ENCODE peak calls at places on chromosomes 11 and 22, in ten cellular contexts. One of them, this sample, is unnamed.

GRCh38 chr11:59185412-59185811 is 13.5 kb downstream of the DTX4 start:
- DNase-seq in heart right ventricle: no peak
- DNase-seq in prostate gland: no peak
- DNase-seq in DND-41: no peak
- DNase-seq in IMR-90: no peak
- DNase-seq in lung: no peak
- DNase-seq in kidney: no peak
- DNase-seq in mesenchymal stem cell: no peak
- DNase-seq in Peyer's patch: no peak
- DNase-seq in upper lobe of right lung: no peak
- DNase-seq in this sample: no peak

GRCh38 chr11:127195791-127196190 is 195.2 kb upstream of the KIRREL3 start:
- DNase-seq in upper lobe of right lung: no peak
- DNase-seq in lung: no peak
- DNase-seq in mesenchymal stem cell: no peak
- DNase-seq in Peyer's patch: no peak
- DNase-seq in heart right ventricle: no peak
- DNase-seq in kidney: no peak
- DNase-seq in DND-41: no peak
- DNase-seq in IMR-90: no peak
- DNase-seq in prostate gland: no peak
- DNase-seq in this sample: no peak

GRCh38 chr11:134039726-134040385 is 29.0 kb upstream of the JAM3 start:
- DNase-seq in DND-41: no peak
- DNase-seq in Peyer's patch: no peak
- DNase-seq in heart right ventricle: no peak
- DNase-seq in IMR-90: no peak
- DNase-seq in lung: no peak
- DNase-seq in upper lobe of right lung: no peak
- DNase-seq in mesenchymal stem cell: no peak
- DNase-seq in kidney: no peak
- DNase-seq in prostate gland: no peak
- DNase-seq in this sample: no peak

GRCh38 chr22:33903012-33903411 is 17.3 kb downstream of the LARGE1 start:
- DNase-seq in upper lobe of right lung: no peak
- DNase-seq in kidney: no peak
- DNase-seq in DND-41: no peak
- DNase-seq in Peyer's patch: no peak
- DNase-seq in heart right ventricle: no peak
- DNase-seq in IMR-90: no peak
- DNase-seq in mesenchymal stem cell: no peak
- DNase-seq in prostate gland: no peak
- DNase-seq in lung: no peak
- DNase-seq in this sample: no peak

GRCh38 chr11:18703001-18703763 is 4.6 kb downstream of the TMEM86A start:
- DNase-seq in heart right ventricle: peak; percentile 49
- DNase-seq in DND-41: no peak
- DNase-seq in kidney: no peak
- DNase-seq in mesenchymal stem cell: no peak
- DNase-seq in Peyer's patch: no peak
- DNase-seq in lung: no peak
- DNase-seq in prostate gland: no peak
- DNase-seq in IMR-90: no peak
- DNase-seq in upper lobe of right lung: no peak
- DNase-seq in this sample: no peak

GRCh38 chr11:76209956-76210885 is 3.9 kb upstream of the WNT11 start:
- DNase-seq in kidney: peak; percentile 91
- DNase-seq in IMR-90: peak; percentile 74
- DNase-seq in heart right ventricle: peak; percentile 79
- DNase-seq in prostate gland: peak; percentile 51
- DNase-seq in Peyer's patch: peak; percentile 69
- DNase-seq in mesenchymal stem cell: peak; percentile 69
- DNase-seq in lung: no peak
- DNase-seq in DND-41: no peak
- DNase-seq in upper lobe of right lung: peak; percentile 82
- DNase-seq in this sample: peak; percentile 72

GRCh38 chr11:87301785-87302540 is 264.2 kb downstream of the TMEM135 start:
- DNase-seq in IMR-90: peak; percentile 17
- DNase-seq in mesenchymal stem cell: no peak
- DNase-seq in DND-41: no peak
- DNase-seq in kidney: no peak
- DNase-seq in lung: no peak
- DNase-seq in Peyer's patch: no peak
- DNase-seq in upper lobe of right lung: no peak
- DNase-seq in heart right ventricle: no peak
- DNase-seq in prostate gland: no peak
- DNase-seq in this sample: no peak

GRCh38 chr11:94417386-94417987 is 16.3 kb upstream of the GPR83 start:
- DNase-seq in lung: no peak
- DNase-seq in Peyer's patch: no peak
- DNase-seq in heart right ventricle: no peak
- DNase-seq in prostate gland: no peak
- DNase-seq in DND-41: no peak
- DNase-seq in kidney: no peak
- DNase-seq in mesenchymal stem cell: peak; percentile 45
- DNase-seq in IMR-90: peak; percentile 59
- DNase-seq in upper lobe of right lung: no peak
- DNase-seq in this sample: no peak

GRCh38 chr11:111634981-111635705 is 32.9 kb downstream of the SIK2 start:
- DNase-seq in DND-41: no peak
- DNase-seq in heart right ventricle: no peak
- DNase-seq in prostate gland: no peak
- DNase-seq in lung: no peak
- DNase-seq in IMR-90: peak; percentile 66
- DNase-seq in kidney: no peak
- DNase-seq in Peyer's patch: no peak
- DNase-seq in upper lobe of right lung: no peak
- DNase-seq in mesenchymal stem cell: no peak
- DNase-seq in this sample: no peak

GRCh38 chr11:2325719-2326118 is 23.9 kb downstream of the TSPAN32 start:
- DNase-seq in Peyer's patch: no peak
- DNase-seq in DND-41: no peak
- DNase-seq in mesenchymal stem cell: no peak
- DNase-seq in upper lobe of right lung: peak; percentile 59
- DNase-seq in IMR-90: peak; percentile 35
- DNase-seq in prostate gland: peak; percentile 89
- DNase-seq in lung: no peak
- DNase-seq in heart right ventricle: no peak
- DNase-seq in kidney: no peak
- DNase-seq in this sample: peak; percentile 67

GRCh38 chr22:50157976-50158375 is 12.6 kb upstream of the PANX2 start:
- DNase-seq in Peyer's patch: peak; percentile 79
- DNase-seq in kidney: peak; percentile 90
- DNase-seq in prostate gland: peak; percentile 89
- DNase-seq in DND-41: no peak
- DNase-seq in heart right ventricle: no peak
- DNase-seq in upper lobe of right lung: peak; percentile 87
- DNase-seq in lung: peak; percentile 73
- DNase-seq in IMR-90: no peak
- DNase-seq in mesenchymal stem cell: no peak
- DNase-seq in this sample: no peak

GRCh38 chr11:69443968-69444364 is 37.5 kb upstream of the LINC01488 start:
- DNase-seq in Peyer's patch: no peak
- DNase-seq in IMR-90: peak; percentile 58
- DNase-seq in DND-41: no peak
- DNase-seq in kidney: no peak
- DNase-seq in heart right ventricle: no peak
- DNase-seq in lung: no peak
- DNase-seq in upper lobe of right lung: no peak
- DNase-seq in mesenchymal stem cell: peak; percentile 77
- DNase-seq in prostate gland: no peak
- DNase-seq in this sample: peak; percentile 46

GRCh38 chr11:45333506-45333971 is 47.4 kb upstream of the SYT13 start:
- DNase-seq in prostate gland: no peak
- DNase-seq in heart right ventricle: peak; percentile 55
- DNase-seq in upper lobe of right lung: no peak
- DNase-seq in Peyer's patch: peak; percentile 53
- DNase-seq in kidney: no peak
- DNase-seq in IMR-90: peak; percentile 65
- DNase-seq in mesenchymal stem cell: peak; percentile 98
- DNase-seq in lung: peak; percentile 44
- DNase-seq in DND-41: no peak
- DNase-seq in this sample: no peak

GRCh38 chr11:10655931-10656576 is 37.5 kb downstream of the IRAG1 start:
- DNase-seq in DND-41: no peak
- DNase-seq in heart right ventricle: no peak
- DNase-seq in kidney: no peak
- DNase-seq in lung: no peak
- DNase-seq in upper lobe of right lung: peak; percentile 16
- DNase-seq in IMR-90: no peak
- DNase-seq in mesenchymal stem cell: peak; percentile 47
- DNase-seq in prostate gland: no peak
- DNase-seq in Peyer's patch: no peak
- DNase-seq in this sample: no peak
- H3K4me1 ChIP-seq in DND-41: no peaks in the 10 kb centered on the region
- H3K4me1 ChIP-seq in heart right ventricle: peaks cover 82% of the 10 kb centered on the region
- H3K4me1 ChIP-seq in kidney: peaks cover 27% of the 10 kb centered on the region
- H3K4me1 ChIP-seq in lung: no peaks in the 10 kb centered on the region
- H3K4me1 ChIP-seq in upper lobe of right lung: peaks cover 82% of the 10 kb centered on the region
- H3K4me1 ChIP-seq in IMR-90: peaks cover 55% of the 10 kb centered on the region
- H3K4me1 ChIP-seq in mesenchymal stem cell: peaks cover 39% of the 10 kb centered on the region
- H3K4me1 ChIP-seq in prostate gland: peaks cover 12% of the 10 kb centered on the region
- H3K4me1 ChIP-seq in Peyer's patch: peaks cover 6% of the 10 kb centered on the region
- H3K4me1 ChIP-seq in this sample: peaks cover 49% of the 10 kb centered on the region

DNA sequence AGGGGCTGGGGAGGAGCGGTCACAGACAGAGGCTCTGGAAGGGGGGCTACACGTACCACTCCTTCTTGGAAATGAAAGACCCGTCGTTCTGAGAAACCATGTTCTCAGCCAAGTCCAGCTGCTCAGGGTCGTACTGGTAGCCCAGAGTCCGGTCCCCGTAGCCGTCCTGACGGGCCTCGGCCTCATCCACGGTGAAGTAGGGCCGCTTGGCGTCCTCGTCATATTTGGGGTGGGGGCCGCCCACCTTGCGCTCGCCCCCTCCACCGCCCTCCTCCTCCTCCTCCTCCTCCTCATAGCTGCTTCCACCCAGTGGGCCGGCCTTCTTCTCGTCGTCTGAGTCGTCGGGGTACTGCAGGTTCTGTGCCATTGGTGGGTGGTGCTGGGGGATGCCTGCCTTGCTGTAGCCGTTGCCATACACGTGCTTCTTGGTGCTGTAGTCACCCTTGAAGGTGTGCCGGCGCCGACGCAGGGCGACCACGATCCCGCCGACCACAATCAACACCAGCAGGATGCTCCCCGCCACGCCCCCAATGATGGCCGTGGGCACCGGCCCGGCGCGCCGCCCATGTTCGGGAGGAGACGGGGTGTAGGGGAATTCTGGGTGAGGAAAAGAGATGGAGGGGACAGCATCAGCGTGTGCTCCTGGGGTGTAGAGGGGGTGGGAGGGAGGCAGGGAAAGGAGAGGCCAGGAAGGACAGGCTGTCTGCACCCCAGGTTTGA is 64.1 kb downstream of the NECTIN1 start:
- DNase-seq in lung: no peak
- DNase-seq in Peyer's patch: no peak
- DNase-seq in kidney: no peak
- DNase-seq in IMR-90: no peak
- DNase-seq in DND-41: no peak
- DNase-seq in mesenchymal stem cell: no peak
- DNase-seq in upper lobe of right lung: no peak
- DNase-seq in heart right ventricle: no peak
- DNase-seq in prostate gland: no peak
- DNase-seq in this sample: no peak
- H3K36me3 ChIP-seq in lung: no peaks in the 10 kb centered on the region
- H3K36me3 ChIP-seq in Peyer's patch: no peaks in the 10 kb centered on the region
- H3K36me3 ChIP-seq in kidney: no peaks in the 10 kb centered on the region
- H3K36me3 ChIP-seq in IMR-90: no peaks in the 10 kb centered on the region
- H3K36me3 ChIP-seq in DND-41: no peaks in the 10 kb centered on the region
- H3K36me3 ChIP-seq in mesenchymal stem cell: peaks cover 19% of the 10 kb centered on the region
- H3K36me3 ChIP-seq in upper lobe of right lung: no peaks in the 10 kb centered on the region
- H3K36me3 ChIP-seq in heart right ventricle: no peaks in the 10 kb centered on the region
- H3K36me3 ChIP-seq in prostate gland: no peaks in the 10 kb centered on the region
- H3K36me3 ChIP-seq in this sample: no peaks in the 10 kb centered on the region

GRCh38 chr11:118207079-118207478 is 17.7 kb downstream of the JAML start:
- DNase-seq in heart right ventricle: no peak
- DNase-seq in kidney: no peak
- DNase-seq in IMR-90: no peak
- DNase-seq in prostate gland: no peak
- DNase-seq in mesenchymal stem cell: no peak
- DNase-seq in upper lobe of right lung: no peak
- DNase-seq in Peyer's patch: no peak
- DNase-seq in lung: no peak
- DNase-seq in DND-41: no peak
- DNase-seq in this sample: no peak
- H3K27ac ChIP-seq in heart right ventricle: no peak overlapping the region
- H3K27ac ChIP-seq in kidney: no peak overlapping the region
- H3K27ac ChIP-seq in IMR-90: no peak overlapping the region
- H3K27ac ChIP-seq in prostate gland: no peak overlapping the region
- H3K27ac ChIP-seq in mesenchymal stem cell: no peak overlapping the region
- H3K27ac ChIP-seq in upper lobe of right lung: peak overlapping the region; percentile 49
- H3K27ac ChIP-seq in Peyer's patch: no peak overlapping the region
- H3K27ac ChIP-seq in lung: no peak overlapping the region
- H3K27ac ChIP-seq in DND-41: no peak overlapping the region
- H3K27ac ChIP-seq in this sample: no peak overlapping the region

DNA sequence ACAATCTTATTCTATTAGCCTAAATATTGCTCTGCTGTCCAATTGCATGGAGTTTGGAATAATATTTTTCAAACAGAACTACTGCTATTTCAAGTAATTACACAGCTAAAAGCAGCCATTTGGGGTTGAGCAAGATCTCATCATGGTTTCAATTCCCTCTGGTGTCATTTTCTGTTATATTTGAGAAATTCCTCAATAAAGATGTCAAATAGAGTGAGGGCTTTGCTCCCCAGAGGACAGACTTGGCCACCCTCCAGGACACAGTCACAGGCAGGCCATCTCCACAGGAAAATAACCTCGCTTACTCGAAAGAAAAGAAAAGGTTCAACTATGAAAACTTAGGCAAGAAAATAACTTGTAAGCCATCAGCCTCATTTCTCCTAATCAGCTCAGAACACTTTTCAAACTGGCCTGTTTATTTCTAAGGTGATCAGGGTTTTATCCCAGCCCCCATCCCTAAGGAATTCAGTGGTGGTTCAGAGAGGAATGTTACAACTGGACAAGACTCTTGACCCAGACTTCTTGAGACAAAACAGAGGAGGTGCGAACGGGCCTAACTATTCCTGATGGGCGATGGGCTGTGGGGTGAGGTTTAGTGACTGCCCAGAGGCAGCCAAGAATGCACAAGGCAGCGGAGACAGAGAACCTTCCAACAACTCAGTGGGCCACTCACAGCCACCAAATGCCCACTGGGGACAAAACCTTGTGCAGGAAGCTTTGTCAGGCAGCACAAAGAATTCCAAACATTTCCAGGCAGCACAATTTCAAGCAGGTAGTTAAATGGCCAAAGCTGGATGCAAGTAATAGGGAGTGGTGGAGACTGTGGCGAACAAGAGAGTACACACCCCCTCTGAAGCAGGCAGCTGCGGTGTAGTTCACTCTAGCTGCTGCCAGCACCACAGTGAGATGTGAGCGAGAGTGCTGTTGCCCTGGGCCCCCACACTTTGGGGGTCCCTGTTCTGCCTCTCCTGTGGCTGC is 29.4 kb downstream of the SCUBE1 start:
- DNase-seq in upper lobe of right lung: no peak
- DNase-seq in heart right ventricle: peak; percentile 64
- DNase-seq in mesenchymal stem cell: peak; percentile 26
- DNase-seq in kidney: peak; percentile 91
- DNase-seq in DND-41: no peak
- DNase-seq in lung: no peak
- DNase-seq in Peyer's patch: no peak
- DNase-seq in prostate gland: no peak
- DNase-seq in IMR-90: no peak
- DNase-seq in this sample: peak; percentile 34
- H3K4me1 ChIP-seq in upper lobe of right lung: no peaks in the 10 kb centered on the region
- H3K4me1 ChIP-seq in heart right ventricle: peaks cover 17% of the 10 kb centered on the region
- H3K4me1 ChIP-seq in mesenchymal stem cell: peaks cover 2% of the 10 kb centered on the region
- H3K4me1 ChIP-seq in kidney: peaks cover 2% of the 10 kb centered on the region
- H3K4me1 ChIP-seq in DND-41: no peaks in the 10 kb centered on the region
- H3K4me1 ChIP-seq in lung: no peaks in the 10 kb centered on the region
- H3K4me1 ChIP-seq in Peyer's patch: no peaks in the 10 kb centered on the region
- H3K4me1 ChIP-seq in prostate gland: no peaks in the 10 kb centered on the region
- H3K4me1 ChIP-seq in IMR-90: no peaks in the 10 kb centered on the region
- H3K4me1 ChIP-seq in this sample: peaks cover 10% of the 10 kb centered on the region

This sample was measured in adrenal gland.